ENCODE peak calls at places on chromosomes 6 and 20, in seven cellular contexts. Y is stimulated activated CD8-positive, alpha-beta memory T cell treated with anti-CD3 and anti-CD28 coated beads, Interleukin-4, amount 100 ng/mL, for 48 hours; L is T-cell; C is NCI-H187 treated with DMSO at 0.1 percent for 48 hours; Q is AG09319; Z is naive thymus-derived CD8-positive, alpha-beta T cell; J is GM19239. R is an unnamed sample.
A peak's percentile ranks its signal among the peaks of the same experiment; 100 is the strongest.

GRCh38 chr6:116561377-116562018 is 7.9 kb downstream of the CALHM4 start:
- DNase-seq in Y (peak; percentile 81), L (peak; percentile 62), C (no peak), Q (no peak), Z (peak; percentile 61), J (no peak), R (peak; percentile 73)

GRCh38 chr20:11166716-11167115 is 492.9 kb upstream of the JAG1 start:
- DNase-seq in Y (no peak), L (no peak), C (no peak), Q (no peak), Z (no peak), J (no peak), R (no peak)

GRCh38 chr6:42404494-42404893 is 47.2 kb downstream of the TRERF1 start:
- DNase-seq in Y (peak; percentile 56), L (no peak), C (no peak), Q (peak; percentile 20), Z (no peak), J (no peak), R (peak; percentile 85)

GRCh38 chr6:127302728-127303675 is 36.3 kb downstream of the RNF146 start:
- DNase-seq in Y (peak; percentile 47), L (peak; percentile 32), C (no peak), Q (no peak), Z (peak; percentile 19), J (no peak), R (peak; percentile 41)

GRCh38 chr6:28522594-28523557 is 2.8 kb upstream of the GPX5 start:
- DNase-seq in Y (peak; percentile 47), L (peak; percentile 31), C (no peak), Q (no peak), Z (peak; percentile 56), J (no peak), R (no peak)

GRCh38 chr20:64146301-64146935 is 17.8 kb upstream of the MYT1 start:
- DNase-seq in Y (no peak), L (no peak), C (no peak), Q (no peak), Z (no peak), J (no peak), R (no peak)

GRCh38 chr20:49775229-49775693 is 37.4 kb upstream of the SLC9A8 start:
- DNase-seq in Y (no peak), L (no peak), C (no peak), Q (no peak), Z (no peak), J (no peak), R (peak; percentile 97)

GRCh38 chr6:11248974-11249761 is 16.7 kb upstream of the NEDD9 start:
- DNase-seq in Y (no peak), L (no peak), C (no peak), Q (no peak), Z (no peak), J (no peak), R (no peak)

GRCh38 chr20:58233881-58234528 is 5.6 kb upstream of the ANKRD60 start:
- DNase-seq in Y (peak; percentile 86), L (peak; percentile 19), C (no peak), Q (no peak), Z (peak; percentile 44), J (no peak), R (no peak)

GRCh38 chr6:156102129-156102528 is 646.5 kb upstream of the NOX3 start:
- DNase-seq in Y (no peak), L (no peak), C (no peak), Q (no peak), Z (no peak), J (no peak), R (peak; percentile 1)

GRCh38 chr6:114638346-114638745 is 295.5 kb upstream of the HS3ST5 start:
- DNase-seq in Y (no peak), L (no peak), C (no peak), Q (no peak), Z (no peak), J (no peak), R (no peak)

GRCh38 chr6:166691741-166692140 is 64.7 kb upstream of the RPS6KA2 start:
- DNase-seq in Y (no peak), L (no peak), C (no peak), Q (no peak), Z (no peak), J (no peak), R (peak; percentile 49)

GRCh38 chr20:53902968-53903651 is 167.3 kb downstream of the BCAS1 start:
- DNase-seq in Y (no peak), L (no peak), C (no peak), Q (no peak), Z (no peak), J (no peak), R (no peak)

GRCh38 chr20:10209091-10209490 is 9.5 kb upstream of the SNAP25 start:
- DNase-seq in Y (no peak), L (no peak), C (no peak), Q (peak; percentile 83), Z (no peak), J (no peak), R (no peak)

GRCh38 chr6:90179190-90180169 is 117.2 kb downstream of the BACH2 start:
- DNase-seq in Y (no peak), L (no peak), C (no peak), Q (no peak), Z (no peak), J (no peak), R (peak; percentile 16)

GRCh38 chr6:4712291-4712690 is 63.9 kb upstream of the CDYL start:
- DNase-seq in Y (no peak), L (no peak), C (no peak), Q (no peak), Z (no peak), J (no peak), R (no peak)

GRCh38 chr20:41352106-41352505 is 11.5 kb downstream of the LPIN3 start:
- DNase-seq in Y (no peak), L (no peak), C (no peak), Q (no peak), Z (no peak), J (no peak), R (no peak)

GRCh38 chr6:131532476-131533108 is 40.4 kb upstream of the ARG1 start:
- DNase-seq in Y (peak; percentile 64), L (no peak), C (no peak), Q (no peak), Z (no peak), J (no peak), R (no peak)

GRCh38 chr20:33680681-33681080 is 5.5 kb downstream of the E2F1 start:
- DNase-seq in Y (no peak), L (no peak), C (no peak), Q (no peak), Z (no peak), J (no peak), R (no peak)

GRCh38 chr20:62010551-62011402 is 54.9 kb downstream of the TAF4 start:
- DNase-seq in Y (peak; percentile 68), L (peak; percentile 59), C (no peak), Q (no peak), Z (peak; percentile 64), J (peak; percentile 78), R (peak; percentile 34)

GRCh38 chr6:38279423-38279822 is 360.3 kb downstream of the BTBD9 start:
- DNase-seq in Y (no peak), L (no peak), C (no peak), Q (no peak), Z (no peak), J (no peak), R (no peak)

GRCh38 chr6:42136508-42137191 is 5.8 kb downstream of the C6orf132 start:
- DNase-seq in Y (peak; percentile 65), L (no peak), C (no peak), Q (no peak), Z (peak; percentile 11), J (peak; percentile 52), R (peak; percentile 82)

GRCh38 chr6:34973547-34974248 is 84.6 kb downstream of the ANKS1A start:
- DNase-seq in Y (no peak), L (no peak), C (no peak), Q (no peak), Z (no peak), J (no peak), R (no peak)

GRCh38 chr6:6857528-6857927 is 250.2 kb upstream of the RREB1 start:
- DNase-seq in Y (no peak), L (no peak), C (no peak), Q (no peak), Z (no peak), J (no peak), R (no peak)

GRCh38 chr6:106520711-106521367 is 108.5 kb downstream of the RTN4IP1 start:
- DNase-seq in Y (peak; percentile 83), L (peak; percentile 83), C (no peak), Q (no peak), Z (peak; percentile 78), J (no peak), R (no peak)

GRCh38 chr6:148934956-148935355 is 188.1 kb downstream of the UST start:
- DNase-seq in Y (no peak), L (no peak), C (no peak), Q (no peak), Z (no peak), J (no peak), R (no peak)

GRCh38 chr6:21188505-21189223 is 404.9 kb upstream of the SOX4 start:
- DNase-seq in Y (no peak), L (no peak), C (no peak), Q (no peak), Z (no peak), J (no peak), R (no peak)

GRCh38 chr20:45104786-45105185 is 3.9 kb upstream of the KCNS1 start:
- DNase-seq in Y (no peak), L (no peak), C (no peak), Q (no peak), Z (no peak), J (no peak), R (peak; percentile 93)

GRCh38 chr20:44576297-44576696 is 6.1 kb upstream of the PKIG start:
- DNase-seq in Y (no peak), L (no peak), C (no peak), Q (no peak), Z (no peak), J (no peak), R (peak; percentile 62)

GRCh38 chr20:51447097-51447764 is 95.3 kb downstream of the NFATC2 start:
- DNase-seq in Y (no peak), L (no peak), C (no peak), Q (peak; percentile 85), Z (no peak), J (no peak), R (peak; percentile 96)

GRCh38 chr6:170278743-170279094 is 12.2 kb downstream of the DLL1 start:
- DNase-seq in Y (no peak), L (no peak), C (no peak), Q (no peak), Z (no peak), J (no peak), R (no peak)

GRCh38 chr6:153001767-153002612 is 519 bp downstream of the MTRF1L start:
- DNase-seq in Y (no peak), L (no peak), C (no peak), Q (no peak), Z (no peak), J (no peak), R (peak; percentile 17)

R was measured in A172.